ENCODE peak calls at places on chromosomes 6 and 20, in six cellular contexts. One of them, this sample, is unnamed.
A peak's percentile ranks its signal among the peaks of the same experiment; 100 is the strongest.

GRCh38 chr20:61120595-61121515 is 131.2 kb upstream of the CDH4 start:
- DNase-seq in colonic mucosa: peak; percentile 37
- DNase-seq in psoas muscle: no peak
- DNase-seq in NCI-H2081: peak; percentile 23
- DNase-seq in iris pigment epithelial cell: peak; percentile 55
- DNase-seq in T-helper 9 cell: no peak
- DNase-seq in this sample: peak; percentile 77

GRCh38 chr6:125942677-125943527 is 13.7 kb upstream of the HINT3 start:
- DNase-seq in colonic mucosa: peak; percentile 60
- DNase-seq in psoas muscle: no peak
- DNase-seq in NCI-H2081: no peak
- DNase-seq in iris pigment epithelial cell: peak; percentile 61
- DNase-seq in T-helper 9 cell: no peak
- DNase-seq in this sample: no peak

GRCh38 chr6:39599996-39600395 is 125.2 kb downstream of the KIF6 start:
- DNase-seq in colonic mucosa: no peak
- DNase-seq in psoas muscle: no peak
- DNase-seq in NCI-H2081: peak; percentile 44
- DNase-seq in iris pigment epithelial cell: no peak
- DNase-seq in T-helper 9 cell: no peak
- DNase-seq in this sample: no peak

GRCh38 chr6:151962246-151962846 is 154.9 kb downstream of the ESR1 start:
- DNase-seq in colonic mucosa: no peak
- DNase-seq in psoas muscle: no peak
- DNase-seq in NCI-H2081: no peak
- DNase-seq in iris pigment epithelial cell: peak; percentile 18
- DNase-seq in T-helper 9 cell: no peak
- DNase-seq in this sample: peak; percentile 21

GRCh38 chr6:35919085-35919826 is 1.6 kb downstream of the SRPK1 start:
- DNase-seq in colonic mucosa: no peak
- DNase-seq in psoas muscle: no peak
- DNase-seq in NCI-H2081: peak; percentile 35
- DNase-seq in iris pigment epithelial cell: peak; percentile 71
- DNase-seq in T-helper 9 cell: no peak
- DNase-seq in this sample: peak; percentile 65

GRCh38 chr6:63821442-63821841 is 185.8 kb downstream of the PHF3 start:
- DNase-seq in colonic mucosa: no peak
- DNase-seq in psoas muscle: no peak
- DNase-seq in NCI-H2081: no peak
- DNase-seq in iris pigment epithelial cell: peak; percentile 7
- DNase-seq in T-helper 9 cell: no peak
- DNase-seq in this sample: peak; percentile 49

GRCh38 chr20:34083137-34083536 is 28.9 kb downstream of the EIF2S2 start:
- DNase-seq in colonic mucosa: peak; percentile 29
- DNase-seq in psoas muscle: peak; percentile 89
- DNase-seq in NCI-H2081: no peak
- DNase-seq in iris pigment epithelial cell: peak; percentile 95
- DNase-seq in T-helper 9 cell: no peak
- DNase-seq in this sample: peak; percentile 87

GRCh38 chr6:12280901-12281300 is 9.3 kb upstream of the EDN1 start:
- DNase-seq in colonic mucosa: no peak
- DNase-seq in psoas muscle: no peak
- DNase-seq in NCI-H2081: no peak
- DNase-seq in iris pigment epithelial cell: no peak
- DNase-seq in T-helper 9 cell: no peak
- DNase-seq in this sample: no peak

GRCh38 chr20:23227976-23228375 is 122.6 kb upstream of the NXT1 start:
- DNase-seq in colonic mucosa: no peak
- DNase-seq in psoas muscle: no peak
- DNase-seq in NCI-H2081: no peak
- DNase-seq in iris pigment epithelial cell: no peak
- DNase-seq in T-helper 9 cell: no peak
- DNase-seq in this sample: no peak

GRCh38 chr6:99341862-99342455 is 7.5 kb downstream of the FAXC start:
- DNase-seq in colonic mucosa: no peak
- DNase-seq in psoas muscle: no peak
- DNase-seq in NCI-H2081: no peak
- DNase-seq in iris pigment epithelial cell: no peak
- DNase-seq in T-helper 9 cell: no peak
- DNase-seq in this sample: no peak

GRCh38 chr6:81568973-81569372 is 183.5 kb downstream of the TENT5A start:
- DNase-seq in colonic mucosa: no peak
- DNase-seq in psoas muscle: no peak
- DNase-seq in NCI-H2081: no peak
- DNase-seq in iris pigment epithelial cell: no peak
- DNase-seq in T-helper 9 cell: no peak
- DNase-seq in this sample: no peak

GRCh38 chr20:10857362-10858070 is 183.7 kb upstream of the JAG1 start:
- DNase-seq in colonic mucosa: peak; percentile 88
- DNase-seq in psoas muscle: no peak
- DNase-seq in NCI-H2081: no peak
- DNase-seq in iris pigment epithelial cell: peak; percentile 89
- DNase-seq in T-helper 9 cell: no peak
- DNase-seq in this sample: peak; percentile 35

GRCh38 chr6:32108094-32108627 is 977 bp downstream of the TNXB start:
- DNase-seq in colonic mucosa: peak; percentile 36
- DNase-seq in psoas muscle: peak; percentile 81
- DNase-seq in NCI-H2081: no peak
- DNase-seq in iris pigment epithelial cell: no peak
- DNase-seq in T-helper 9 cell: no peak
- DNase-seq in this sample: peak; percentile 59

GRCh38 chr6:11273406-11274065 is 41.1 kb upstream of the NEDD9 start:
- DNase-seq in colonic mucosa: peak; percentile 74
- DNase-seq in psoas muscle: no peak
- DNase-seq in NCI-H2081: no peak
- DNase-seq in iris pigment epithelial cell: no peak
- DNase-seq in T-helper 9 cell: no peak
- DNase-seq in this sample: no peak

GRCh38 chr20:44701116-44701865 is 13.9 kb upstream of the CCN5 start:
- DNase-seq in colonic mucosa: no peak
- DNase-seq in psoas muscle: no peak
- DNase-seq in NCI-H2081: no peak
- DNase-seq in iris pigment epithelial cell: peak; percentile 49
- DNase-seq in T-helper 9 cell: no peak
- DNase-seq in this sample: no peak

GRCh38 chr6:106908386-106908840 is 66.1 kb downstream of the CD24 start:
- DNase-seq in colonic mucosa: no peak
- DNase-seq in psoas muscle: no peak
- DNase-seq in NCI-H2081: no peak
- DNase-seq in iris pigment epithelial cell: no peak
- DNase-seq in T-helper 9 cell: no peak
- DNase-seq in this sample: no peak

GRCh38 chr6:146990284-146990683 is 213.9 kb upstream of the STXBP5 start:
- DNase-seq in colonic mucosa: no peak
- DNase-seq in psoas muscle: no peak
- DNase-seq in NCI-H2081: no peak
- DNase-seq in iris pigment epithelial cell: peak; percentile 84
- DNase-seq in T-helper 9 cell: no peak
- DNase-seq in this sample: peak; percentile 55

GRCh38 chr6:106894978-106895702 is 79.4 kb downstream of the CD24 start:
- DNase-seq in colonic mucosa: no peak
- DNase-seq in psoas muscle: no peak
- DNase-seq in NCI-H2081: peak; percentile 2
- DNase-seq in iris pigment epithelial cell: peak; percentile 33
- DNase-seq in T-helper 9 cell: no peak
- DNase-seq in this sample: peak; percentile 19

GRCh38 chr6:14474816-14475215 is 357.2 kb downstream of the CD83 start:
- DNase-seq in colonic mucosa: no peak
- DNase-seq in psoas muscle: no peak
- DNase-seq in NCI-H2081: no peak
- DNase-seq in iris pigment epithelial cell: no peak
- DNase-seq in T-helper 9 cell: no peak
- DNase-seq in this sample: no peak

GRCh38 chr20:50263831-50264230 is 73.2 kb downstream of the CEBPB start:
- DNase-seq in colonic mucosa: no peak
- DNase-seq in psoas muscle: no peak
- DNase-seq in NCI-H2081: no peak
- DNase-seq in iris pigment epithelial cell: no peak
- DNase-seq in T-helper 9 cell: no peak
- DNase-seq in this sample: no peak

GRCh38 chr6:36697481-36697903 is at the start of gene RAB44:
- DNase-seq in colonic mucosa: no peak
- DNase-seq in psoas muscle: peak; percentile 45
- DNase-seq in NCI-H2081: no peak
- DNase-seq in iris pigment epithelial cell: no peak
- DNase-seq in T-helper 9 cell: no peak
- DNase-seq in this sample: no peak

GRCh38 chr6:136811261-136811660 is 11.1 kb upstream of the PEX7 start:
- DNase-seq in colonic mucosa: no peak
- DNase-seq in psoas muscle: no peak
- DNase-seq in NCI-H2081: no peak
- DNase-seq in iris pigment epithelial cell: peak; percentile 54
- DNase-seq in T-helper 9 cell: no peak
- DNase-seq in this sample: no peak

GRCh38 chr6:2155206-2155605 is 90.2 kb downstream of the GMDS start:
- DNase-seq in colonic mucosa: no peak
- DNase-seq in psoas muscle: no peak
- DNase-seq in NCI-H2081: peak; percentile 69
- DNase-seq in iris pigment epithelial cell: no peak
- DNase-seq in T-helper 9 cell: no peak
- DNase-seq in this sample: no peak

GRCh38 chr6:145904391-145904790 is 59.8 kb downstream of the SHPRH start:
- DNase-seq in colonic mucosa: no peak
- DNase-seq in psoas muscle: no peak
- DNase-seq in NCI-H2081: no peak
- DNase-seq in iris pigment epithelial cell: no peak
- DNase-seq in T-helper 9 cell: no peak
- DNase-seq in this sample: no peak

GRCh38 chr20:840858-841567 is 7.5 kb downstream of the FAM110A start:
- DNase-seq in colonic mucosa: peak; percentile 76
- DNase-seq in psoas muscle: peak; percentile 53
- DNase-seq in NCI-H2081: peak; percentile 36
- DNase-seq in iris pigment epithelial cell: peak; percentile 18
- DNase-seq in T-helper 9 cell: no peak
- DNase-seq in this sample: no peak

This sample was measured in HCEC 1CT.